ENCODE peak calls at places on chromosomes 13 and 19, in ten cellular contexts. G is endothelial cell; P is NCI-H510A; F is uterus; E is stimulated activated CD8-positive, alpha-beta memory T cell treated with anti-CD3 and anti-CD28 coated beads, Interleukin-15, amount 100 ng/mL, for 4 hours; O is cardiac fibroblast; K is psoas muscle; I is colonic mucosa; A is cardiac muscle cell; R is stimulated activated CD4-positive, alpha-beta T cell treated with anti-CD3 and anti-CD28 coated beads, Interleukin-4, amount 100 ng/mL, for 4 hours. N is an unnamed sample.

GRCh38 chr13:105220886-105221285 is 1314.6 kb downstream of the EFNB2 start:
- DNase-seq in P (no peak), E (no peak), O (no peak), I (no peak), A (peak), K (no peak), F (no peak), G (no peak), R (no peak), N (no peak)

GRCh38 chr19:18749362-18750231 is 41.5 kb downstream of the COMP start:
- DNase-seq in K (no peak), R (no peak), O (no peak), E (no peak), I (no peak), F (no peak), A (no peak), P (no peak), G (no peak), N (no peak)

GRCh38 chr19:5231857-5232503 is 108.6 kb downstream of the PTPRS start:
- DNase-seq in R (no peak), G (no peak), K (no peak), A (peak), F (no peak), E (no peak), I (no peak), O (peak), P (no peak), N (no peak)

GRCh38 chr19:34236035-34236793 is 18.1 kb upstream of the GARRE1 start:
- DNase-seq in R (no peak), K (no peak), I (peak), E (no peak), P (no peak), O (no peak), G (no peak), A (peak), F (no peak), N (no peak)

GRCh38 chr13:43329702-43330101 is 306.3 kb downstream of the DNAJC15 start:
- DNase-seq in P (no peak), O (no peak), I (no peak), E (no peak), K (no peak), G (no peak), A (no peak), F (no peak), R (no peak), N (no peak)

GRCh38 chr13:79775830-79776229 is 294.9 kb downstream of the NDFIP2 start:
- DNase-seq in O (peak), P (no peak), I (peak), F (no peak), A (peak), G (peak), E (no peak), K (no peak), R (no peak), N (peak)

GRCh38 chr13:85419611-85420010 is 379.6 kb downstream of the SLITRK6 start:
- DNase-seq in R (no peak), P (no peak), A (no peak), O (no peak), I (no peak), K (no peak), G (no peak), E (no peak), F (no peak), N (no peak)

GRCh38 chr19:56839665-56840451 is 668 bp downstream of the PEG3 start:
- DNase-seq in R (no peak), G (no peak), F (peak), P (no peak), K (peak), O (no peak), E (no peak), A (peak), I (peak), N (peak)

GRCh38 chr13:114152831-114153371 is 20.5 kb upstream of the RASA3 start:
- DNase-seq in O (no peak), G (no peak), R (no peak), F (no peak), P (no peak), K (no peak), E (no peak), I (no peak), A (peak), N (no peak)

GRCh38 chr13:89571676-89572075 is 1775.8 kb upstream of the MIR17HG start:
- DNase-seq in P (no peak), O (no peak), I (no peak), E (no peak), A (no peak), R (no peak), G (no peak), K (no peak), F (no peak), N (no peak)

GRCh38 chr13:82356667-82357066 is 1525.6 kb downstream of the SLITRK1 start:
- DNase-seq in F (no peak), K (no peak), O (no peak), I (no peak), R (no peak), E (no peak), A (peak), P (no peak), G (no peak), N (no peak)

GRCh38 chr13:90696254-90696653 is 651.2 kb upstream of the MIR17HG start:
- DNase-seq in G (no peak), O (peak), A (peak), K (no peak), F (no peak), R (no peak), P (no peak), I (no peak), E (no peak), N (no peak)

GRCh38 chr13:28396053-28396452 is 98.9 kb downstream of the FLT1 start:
- DNase-seq in I (no peak), F (no peak), A (peak), O (no peak), P (no peak), G (no peak), E (no peak), K (no peak), R (no peak), N (no peak)

GRCh38 chr13:109422163-109422562 is 364.2 kb downstream of the IRS2 start:
- DNase-seq in R (no peak), E (no peak), F (no peak), A (no peak), P (no peak), K (no peak), I (no peak), G (no peak), O (no peak), N (no peak)

GRCh38 chr13:107866007-107866665 is 349.2 kb downstream of the LIG4 start:
- DNase-seq in O (peak), E (no peak), F (no peak), G (peak), I (no peak), A (peak), R (no peak), K (no peak), P (peak), N (no peak)

GRCh38 chr13:97875218-97875617 is 78.3 kb upstream of the IPO5 start:
- DNase-seq in A (no peak), R (no peak), E (no peak), K (no peak), P (no peak), I (no peak), F (no peak), O (no peak), G (no peak), N (no peak)

GRCh38 chr19:31232871-31233270 is 116.4 kb downstream of the TSHZ3 start:
- DNase-seq in I (no peak), P (no peak), O (peak), R (no peak), F (no peak), K (no peak), G (no peak), A (peak), E (no peak), N (no peak)

GRCh38 chr19:22893855-22894270 is 61.8 kb downstream of the ZNF723 start:
- DNase-seq in G (no peak), E (no peak), O (no peak), R (no peak), A (no peak), F (no peak), I (no peak), K (no peak), P (no peak), N (no peak)

GRCh38 chr13:24505256-24505655 is 7.3 kb downstream of the PARP4 start:
- DNase-seq in I (no peak), G (no peak), F (no peak), P (no peak), R (no peak), A (peak), K (no peak), O (peak), E (no peak), N (no peak)

GRCh38 chr13:62014299-62014698 is 598.6 kb upstream of the PCDH20 start:
- DNase-seq in R (no peak), O (peak), P (no peak), G (no peak), A (peak), K (no peak), E (no peak), I (no peak), F (no peak), N (no peak)

GRCh38 chr19:47257411-47258169 is 1.3 kb downstream of the CCDC9 start:
- DNase-seq in O (no peak), K (no peak), G (no peak), E (no peak), F (peak), R (no peak), A (no peak), P (no peak), I (no peak), N (no peak)

GRCh38 chr19:2223959-2224358 is 12.2 kb downstream of the PLEKHJ1 start:
- DNase-seq in K (no peak), E (no peak), O (no peak), P (no peak), I (no peak), A (no peak), R (no peak), G (no peak), F (no peak), N (no peak)

GRCh38 chr13:53439439-53440225 is 411.0 kb downstream of the OLFM4 start:
- DNase-seq in I (no peak), R (no peak), G (no peak), A (no peak), E (no peak), F (no peak), O (no peak), K (no peak), P (no peak), N (no peak)

GRCh38 chr19:10010247-10010691 is at the start of gene COL5A3:
- DNase-seq in E (no peak), P (no peak), G (no peak), A (peak), I (peak), O (peak), R (no peak), F (peak), K (peak), N (peak)

GRCh38 chr13:80547885-80548284 is 207.0 kb upstream of the SPRY2 start:
- DNase-seq in R (no peak), F (no peak), A (peak), G (no peak), P (no peak), E (no peak), K (no peak), O (peak), I (no peak), N (no peak)

GRCh38 chr19:56291857-56292256 is 19.3 kb downstream of the EDDM13 start:
- DNase-seq in A (no peak), K (no peak), P (no peak), I (no peak), O (no peak), E (no peak), R (no peak), G (no peak), F (no peak), N (no peak)

GRCh38 chr13:113115363-113116205 is 7.0 kb upstream of the F10 start:
- DNase-seq in O (no peak), G (no peak), K (no peak), R (no peak), E (no peak), F (peak), I (no peak), P (no peak), A (no peak), N (peak)

GRCh38 chr13:45296259-45296658 is 44.7 kb downstream of the TPT1 start:
- DNase-seq in P (no peak), I (no peak), O (peak), G (no peak), E (no peak), F (no peak), A (no peak), R (no peak), K (no peak), N (no peak)

GRCh38 chr19:27822336-27822735 is 1390.6 kb downstream of the UQCRFS1 start:
- DNase-seq in A (no peak), K (no peak), P (no peak), I (no peak), E (no peak), R (no peak), F (no peak), O (peak), G (no peak), N (no peak)

GRCh38 chr19:45972081-45972943 is 1.4 kb downstream of the NOVA2 start:
- DNase-seq in O (no peak), F (no peak), G (no peak), K (no peak), R (no peak), I (no peak), E (no peak), P (no peak), A (no peak), N (no peak)

GRCh38 chr19:48660854-48661731 is 11.7 kb downstream of the NTN5 start:
- DNase-seq in F (peak), A (peak), K (peak), P (peak), E (peak), R (peak), G (peak), I (peak), O (peak), N (peak)

GRCh38 chr13:97237388-97237787 is 15.3 kb downstream of the MBNL2 start:
- DNase-seq in A (no peak), F (no peak), P (no peak), O (no peak), G (no peak), I (no peak), R (no peak), K (no peak), E (no peak), N (no peak)